ENCODE peak calls at places on chromosomes 6 and 20, in five cellular contexts. A is fibroblast of pulmonary artery, T is spleen, X is midbrain, C is ELR. N is an unnamed sample.

GRCh38 chr6:136922680-136922996 is 537 bp downstream of the SLC35D3 start:
- DNase-seq in X (no peak), A (no peak), T (no peak), C (no peak), N (no peak)

GRCh38 chr6:170108890-170109587 is 181.8 kb downstream of the DLL1 start:
- DNase-seq in T (peak), X (no peak), A (no peak), C (no peak), N (no peak)

GRCh38 chr6:168319279-168320051 is at the start of gene DACT2:
- DNase-seq in C (no peak), X (no peak), A (peak), T (no peak), N (no peak)

GRCh38 chr6:4021862-4022715 is 56.8 kb downstream of the FAM217A start:
- DNase-seq in A (peak), T (no peak), X (no peak), C (peak), N (peak)

GRCh38 chr6:36718560-36718959 is 20.9 kb downstream of the RAB44 start:
- DNase-seq in T (peak), X (no peak), A (no peak), C (no peak), N (no peak)

GRCh38 chr6:118770835-118771234 is 119.4 kb upstream of the CEP85L start:
- DNase-seq in A (no peak), X (no peak), T (no peak), C (no peak), N (no peak)

GRCh38 chr6:170203212-170203611 is 87.7 kb downstream of the DLL1 start:
- DNase-seq in A (peak), C (no peak), X (no peak), T (no peak), N (peak)

GRCh38 chr6:124963416-124964083 is 1.3 kb downstream of the RNF217 start:
- DNase-seq in C (peak), X (peak), A (peak), T (no peak), N (peak)

GRCh38 chr20:37295001-37295400 is 5.5 kb downstream of the MANBAL start:
- DNase-seq in X (no peak), T (no peak), A (peak), C (peak), N (peak)

GRCh38 chr20:20568604-20569205 is 143.7 kb downstream of the RALGAPA2 start:
- DNase-seq in A (peak), T (no peak), X (peak), C (peak), N (peak)

GRCh38 chr6:165831812-165832470 is 168.9 kb upstream of the PDE10A start:
- DNase-seq in A (no peak), X (no peak), T (no peak), C (no peak), N (no peak)

GRCh38 chr6:108350528-108350927 is 55.7 kb downstream of the AFG1L start:
- DNase-seq in X (no peak), C (no peak), T (no peak), A (no peak), N (no peak)

GRCh38 chr20:15491564-15491963 is 1081.7 kb downstream of the KIF16B start:
- DNase-seq in X (no peak), T (no peak), A (no peak), C (no peak), N (peak)

GRCh38 chr20:63698739-63699465 is 2.5 kb downstream of the TNFRSF6B start:
- DNase-seq in T (peak), C (peak), A (peak), X (no peak), N (peak)

GRCh38 chr20:25399038-25399430 is 8.4 kb upstream of the ABHD12 start:
- DNase-seq in A (peak), C (peak), T (no peak), X (peak), N (peak)

GRCh38 chr6:132530293-132530974 is 7.6 kb upstream of the TAAR9 start:
- DNase-seq in T (no peak), X (peak), A (peak), C (peak), N (peak)

GRCh38 chr6:6749791-6750434 is 161.4 kb downstream of the LY86 start:
- DNase-seq in X (peak), A (peak), C (peak), T (no peak), N (peak)

GRCh38 chr6:151136141-151136755 is 103.5 kb upstream of the AKAP12 start:
- DNase-seq in C (no peak), X (no peak), T (no peak), A (no peak), N (no peak)

GRCh38 chr20:56637576-56637975 is 8.5 kb downstream of the TFAP2C start:
- DNase-seq in C (no peak), T (no peak), X (no peak), A (no peak), N (no peak)

GRCh38 chr20:44967207-44967807 is 995 bp downstream of the STK4 start:
- DNase-seq in X (no peak), C (peak), A (no peak), T (no peak), N (peak)

GRCh38 chr6:31083742-31084354 is 28.5 kb downstream of the C6orf15 start:
- DNase-seq in X (no peak), T (no peak), C (peak), A (peak), N (peak)

GRCh38 chr6:14276667-14277404 is 159.3 kb downstream of the CD83 start:
- DNase-seq in X (peak), T (no peak), C (no peak), A (no peak), N (no peak)

GRCh38 chr6:52286798-52287432 is 2.4 kb upstream of the MCM3 start:
- DNase-seq in A (peak), X (peak), C (peak), T (no peak), N (peak)

GRCh38 chr6:74741608-74742007 is 464.2 kb downstream of the COL12A1 start:
- DNase-seq in T (no peak), A (no peak), C (no peak), X (no peak), N (no peak)

GRCh38 chr6:140670013-140670412 is 1295.6 kb upstream of the CITED2 start:
- DNase-seq in A (peak), T (no peak), X (no peak), C (peak), N (no peak)

GRCh38 chr6:31769684-31770371 is 7.3 kb downstream of the VWA7 start:
- DNase-seq in A (peak), C (peak), T (peak), X (no peak), N (peak)

GRCh38 chr20:39773380-39774000 is 811.3 kb downstream of the DHX35 start:
- DNase-seq in C (no peak), X (no peak), A (no peak), T (no peak), N (peak)

GRCh38 chr20:15556869-15557268 is 1016.4 kb downstream of the KIF16B start:
- DNase-seq in X (no peak), C (no peak), A (no peak), T (no peak), N (no peak)

GRCh38 chr20:24610341-24611115 is 141.1 kb downstream of the SYNDIG1 start:
- DNase-seq in T (no peak), C (no peak), X (no peak), A (no peak), N (no peak)

GRCh38 chr20:38878798-38879197 is 47.4 kb upstream of the FAM83D start:
- DNase-seq in C (peak), A (peak), T (peak), X (no peak), N (no peak)

GRCh38 chr6:139919107-139920026 is 544.9 kb upstream of the CITED2 start:
- DNase-seq in T (no peak), C (no peak), A (no peak), X (no peak), N (no peak)

GRCh38 chr6:157488058-157488457 is 107.1 kb downstream of the ZDHHC14 start:
- DNase-seq in C (no peak), X (no peak), T (no peak), A (no peak), N (no peak)

GRCh38 chr6:25537349-25538018 is 114.5 kb upstream of the SCGN start:
- DNase-seq in C (no peak), T (no peak), A (peak), X (no peak), N (no peak)

GRCh38 chr6:156775717-156776116 is 1.5 kb upstream of the ARID1B start:
- DNase-seq in A (no peak), T (no peak), X (no peak), C (peak), N (peak)

GRCh38 chr20:24337074-24337473 is 132.4 kb upstream of the SYNDIG1 start:
- DNase-seq in A (no peak), T (no peak), X (no peak), C (peak), N (peak)

GRCh38 chr6:159217595-159218275 is 48.5 kb downstream of the FNDC1 start:
- DNase-seq in T (no peak), A (peak), X (no peak), C (peak), N (peak)

GRCh38 chr6:85372188-85372914 is 77.5 kb upstream of the NT5E start:
- DNase-seq in C (no peak), T (no peak), X (no peak), A (no peak), N (no peak)

N was measured in EL.